ENCODE peak calls at places on chromosomes 13 and 19, in eight cellular contexts. One of them, this sample, is unnamed.

GRCh38 chr19:14361824-14362223 is 19.4 kb upstream of the ADGRE5 start:
- DNase-seq in iPS DF 6.9: no peak
- DNase-seq in ELR: peak
- DNase-seq in SK-MEL-5: peak
- DNase-seq in T-helper 1 cell: no peak
- DNase-seq in HS-5: no peak
- DNase-seq in CD4-positive, alpha-beta T cell: no peak
- DNase-seq in A172: no peak
- DNase-seq in this sample: no peak

GRCh38 chr13:23339225-23339624 is 94.3 kb downstream of the SACS start:
- DNase-seq in CD4-positive, alpha-beta T cell: no peak
- DNase-seq in iPS DF 6.9: no peak
- DNase-seq in HS-5: no peak
- DNase-seq in ELR: no peak
- DNase-seq in T-helper 1 cell: no peak
- DNase-seq in A172: no peak
- DNase-seq in SK-MEL-5: no peak
- DNase-seq in this sample: no peak

GRCh38 chr13:51938454-51938853 is 72.8 kb downstream of the ATP7B start:
- DNase-seq in iPS DF 6.9: no peak
- DNase-seq in ELR: no peak
- DNase-seq in HS-5: no peak
- DNase-seq in SK-MEL-5: no peak
- DNase-seq in A172: no peak
- DNase-seq in CD4-positive, alpha-beta T cell: no peak
- DNase-seq in T-helper 1 cell: no peak
- DNase-seq in this sample: no peak

GRCh38 chr19:12967907-12968306 is 1.5 kb upstream of the DAND5 start:
- DNase-seq in ELR: peak
- DNase-seq in CD4-positive, alpha-beta T cell: no peak
- DNase-seq in SK-MEL-5: no peak
- DNase-seq in HS-5: no peak
- DNase-seq in iPS DF 6.9: no peak
- DNase-seq in T-helper 1 cell: no peak
- DNase-seq in A172: no peak
- DNase-seq in this sample: no peak

GRCh38 chr13:108855737-108856387 is 226.5 kb downstream of the MYO16 start:
- DNase-seq in HS-5: no peak
- DNase-seq in iPS DF 6.9: no peak
- DNase-seq in CD4-positive, alpha-beta T cell: no peak
- DNase-seq in A172: no peak
- DNase-seq in T-helper 1 cell: no peak
- DNase-seq in ELR: no peak
- DNase-seq in SK-MEL-5: no peak
- DNase-seq in this sample: no peak

GRCh38 chr13:113123226-113124150 is 889 bp downstream of the F10 start:
- DNase-seq in ELR: peak
- DNase-seq in HS-5: no peak
- DNase-seq in T-helper 1 cell: no peak
- DNase-seq in CD4-positive, alpha-beta T cell: no peak
- DNase-seq in iPS DF 6.9: no peak
- DNase-seq in SK-MEL-5: peak
- DNase-seq in A172: no peak
- DNase-seq in this sample: no peak

GRCh38 chr19:51786651-51787494 is 8.1 kb upstream of the FPR3 start:
- DNase-seq in CD4-positive, alpha-beta T cell: no peak
- DNase-seq in iPS DF 6.9: no peak
- DNase-seq in A172: no peak
- DNase-seq in HS-5: no peak
- DNase-seq in T-helper 1 cell: no peak
- DNase-seq in ELR: no peak
- DNase-seq in SK-MEL-5: no peak
- DNase-seq in this sample: no peak

GRCh38 chr13:99386495-99386894 is 79.3 kb upstream of the GPR183 start:
- DNase-seq in CD4-positive, alpha-beta T cell: no peak
- DNase-seq in T-helper 1 cell: no peak
- DNase-seq in iPS DF 6.9: no peak
- DNase-seq in HS-5: no peak
- DNase-seq in A172: no peak
- DNase-seq in ELR: no peak
- DNase-seq in SK-MEL-5: no peak
- DNase-seq in this sample: no peak

GRCh38 chr13:44280461-44280860 is 93.2 kb upstream of the SERP2 start:
- DNase-seq in A172: peak
- DNase-seq in CD4-positive, alpha-beta T cell: no peak
- DNase-seq in SK-MEL-5: peak
- DNase-seq in T-helper 1 cell: no peak
- DNase-seq in ELR: peak
- DNase-seq in HS-5: no peak
- DNase-seq in iPS DF 6.9: no peak
- DNase-seq in this sample: no peak

GRCh38 chr13:74206061-74206561 is 71.9 kb upstream of the KLF12 start:
- DNase-seq in ELR: peak
- DNase-seq in SK-MEL-5: peak
- DNase-seq in T-helper 1 cell: no peak
- DNase-seq in A172: peak
- DNase-seq in iPS DF 6.9: no peak
- DNase-seq in CD4-positive, alpha-beta T cell: no peak
- DNase-seq in HS-5: no peak
- DNase-seq in this sample: peak

GRCh38 chr13:113061796-113062425 is 43.7 kb upstream of the F7 start:
- DNase-seq in HS-5: no peak
- DNase-seq in SK-MEL-5: no peak
- DNase-seq in iPS DF 6.9: no peak
- DNase-seq in CD4-positive, alpha-beta T cell: no peak
- DNase-seq in A172: no peak
- DNase-seq in ELR: no peak
- DNase-seq in T-helper 1 cell: no peak
- DNase-seq in this sample: no peak

GRCh38 chr19:3572132-3572854 is 451 bp upstream of the HMG20B start:
- DNase-seq in A172: peak
- DNase-seq in HS-5: peak
- DNase-seq in SK-MEL-5: peak
- DNase-seq in CD4-positive, alpha-beta T cell: peak
- DNase-seq in T-helper 1 cell: peak
- DNase-seq in ELR: peak
- DNase-seq in iPS DF 6.9: peak
- DNase-seq in this sample: peak

GRCh38 chr19:49224856-49225255 is 67.3 kb downstream of the TRPM4 start:
- DNase-seq in T-helper 1 cell: no peak
- DNase-seq in A172: peak
- DNase-seq in HS-5: no peak
- DNase-seq in iPS DF 6.9: peak
- DNase-seq in SK-MEL-5: peak
- DNase-seq in CD4-positive, alpha-beta T cell: no peak
- DNase-seq in ELR: peak
- DNase-seq in this sample: peak

GRCh38 chr13:73987618-73988017 is 146.6 kb downstream of the KLF12 start:
- DNase-seq in A172: no peak
- DNase-seq in iPS DF 6.9: no peak
- DNase-seq in CD4-positive, alpha-beta T cell: no peak
- DNase-seq in T-helper 1 cell: no peak
- DNase-seq in ELR: no peak
- DNase-seq in HS-5: no peak
- DNase-seq in SK-MEL-5: no peak
- DNase-seq in this sample: no peak

GRCh38 chr13:74009100-74009668 is 125.0 kb downstream of the KLF12 start:
- DNase-seq in SK-MEL-5: no peak
- DNase-seq in CD4-positive, alpha-beta T cell: no peak
- DNase-seq in T-helper 1 cell: no peak
- DNase-seq in ELR: no peak
- DNase-seq in HS-5: no peak
- DNase-seq in iPS DF 6.9: no peak
- DNase-seq in A172: no peak
- DNase-seq in this sample: no peak

GRCh38 chr13:62544928-62545327 is 1129.3 kb upstream of the PCDH20 start:
- DNase-seq in iPS DF 6.9: no peak
- DNase-seq in HS-5: no peak
- DNase-seq in ELR: no peak
- DNase-seq in T-helper 1 cell: no peak
- DNase-seq in SK-MEL-5: peak
- DNase-seq in A172: no peak
- DNase-seq in CD4-positive, alpha-beta T cell: no peak
- DNase-seq in this sample: no peak

This sample was measured in GM04504.